ENCODE peak calls at places on chromosomes 7 and 10, in five cellular contexts. One of them, this sample, is unnamed.

GRCh38 chr10:119858063-119858462 is 14.6 kb downstream of the MCMBP start:
- DNase-seq in HFF-Myc: no peak
- DNase-seq in foreskin fibroblast: no peak
- DNase-seq in ovary: no peak
- DNase-seq in activated CD8-positive, alpha-beta memory T cell treated with anti-CD3 and anti-CD28 coated beads, Interleukin-2, amount 50 U/mL, for 4 hours: no peak
- DNase-seq in this sample: no peak

GRCh38 chr7:44288811-44289340 is 36.5 kb downstream of the CAMK2B start:
- DNase-seq in HFF-Myc: no peak
- DNase-seq in foreskin fibroblast: no peak
- DNase-seq in ovary: peak
- DNase-seq in activated CD8-positive, alpha-beta memory T cell treated with anti-CD3 and anti-CD28 coated beads, Interleukin-2, amount 50 U/mL, for 4 hours: peak
- DNase-seq in this sample: peak

GRCh38 chr10:116960066-116960465 is 44.9 kb downstream of the SHTN1 start:
- DNase-seq in HFF-Myc: no peak
- DNase-seq in foreskin fibroblast: no peak
- DNase-seq in ovary: no peak
- DNase-seq in activated CD8-positive, alpha-beta memory T cell treated with anti-CD3 and anti-CD28 coated beads, Interleukin-2, amount 50 U/mL, for 4 hours: no peak
- DNase-seq in this sample: no peak

GRCh38 chr7:108345710-108346336 is 110.4 kb downstream of the NRCAM start:
- DNase-seq in HFF-Myc: no peak
- DNase-seq in foreskin fibroblast: no peak
- DNase-seq in ovary: no peak
- DNase-seq in activated CD8-positive, alpha-beta memory T cell treated with anti-CD3 and anti-CD28 coated beads, Interleukin-2, amount 50 U/mL, for 4 hours: no peak
- DNase-seq in this sample: no peak

GRCh38 chr10:99630991-99631390 is 10.8 kb upstream of the SLC25A28 start:
- DNase-seq in HFF-Myc: no peak
- DNase-seq in foreskin fibroblast: no peak
- DNase-seq in ovary: no peak
- DNase-seq in activated CD8-positive, alpha-beta memory T cell treated with anti-CD3 and anti-CD28 coated beads, Interleukin-2, amount 50 U/mL, for 4 hours: no peak
- DNase-seq in this sample: no peak

GRCh38 chr7:39637963-39638485 is 14.7 kb downstream of the RALA start:
- DNase-seq in HFF-Myc: no peak
- DNase-seq in foreskin fibroblast: no peak
- DNase-seq in ovary: no peak
- DNase-seq in activated CD8-positive, alpha-beta memory T cell treated with anti-CD3 and anti-CD28 coated beads, Interleukin-2, amount 50 U/mL, for 4 hours: no peak
- DNase-seq in this sample: no peak

GRCh38 chr7:55733584-55733983 is 129.0 kb downstream of the SEPTIN14 start:
- DNase-seq in HFF-Myc: peak
- DNase-seq in foreskin fibroblast: no peak
- DNase-seq in ovary: no peak
- DNase-seq in activated CD8-positive, alpha-beta memory T cell treated with anti-CD3 and anti-CD28 coated beads, Interleukin-2, amount 50 U/mL, for 4 hours: no peak
- DNase-seq in this sample: no peak

GRCh38 chr7:63037242-63037641 is 961.4 kb upstream of the ZNF722 start:
- DNase-seq in HFF-Myc: no peak
- DNase-seq in foreskin fibroblast: no peak
- DNase-seq in ovary: no peak
- DNase-seq in activated CD8-positive, alpha-beta memory T cell treated with anti-CD3 and anti-CD28 coated beads, Interleukin-2, amount 50 U/mL, for 4 hours: no peak
- DNase-seq in this sample: no peak

GRCh38 chr7:46972205-46972604 is 609.7 kb downstream of the TNS3 start:
- DNase-seq in HFF-Myc: peak
- DNase-seq in foreskin fibroblast: peak
- DNase-seq in ovary: no peak
- DNase-seq in activated CD8-positive, alpha-beta memory T cell treated with anti-CD3 and anti-CD28 coated beads, Interleukin-2, amount 50 U/mL, for 4 hours: no peak
- DNase-seq in this sample: no peak

GRCh38 chr7:46256870-46257528 is 335.9 kb upstream of the IGFBP3 start:
- DNase-seq in HFF-Myc: peak
- DNase-seq in foreskin fibroblast: peak
- DNase-seq in ovary: no peak
- DNase-seq in activated CD8-positive, alpha-beta memory T cell treated with anti-CD3 and anti-CD28 coated beads, Interleukin-2, amount 50 U/mL, for 4 hours: no peak
- DNase-seq in this sample: no peak

GRCh38 chr10:22466763-22467334 is 121.6 kb downstream of the SPAG6 start:
- DNase-seq in HFF-Myc: no peak
- DNase-seq in foreskin fibroblast: no peak
- DNase-seq in ovary: no peak
- DNase-seq in activated CD8-positive, alpha-beta memory T cell treated with anti-CD3 and anti-CD28 coated beads, Interleukin-2, amount 50 U/mL, for 4 hours: no peak
- DNase-seq in this sample: no peak

GRCh38 chr10:16192337-16192736 is 244.5 kb upstream of the PTER start:
- DNase-seq in HFF-Myc: no peak
- DNase-seq in foreskin fibroblast: no peak
- DNase-seq in ovary: no peak
- DNase-seq in activated CD8-positive, alpha-beta memory T cell treated with anti-CD3 and anti-CD28 coated beads, Interleukin-2, amount 50 U/mL, for 4 hours: no peak
- DNase-seq in this sample: no peak

GRCh38 chr7:132489776-132490237 is 86.5 kb downstream of the PLXNA4 start:
- DNase-seq in HFF-Myc: no peak
- DNase-seq in foreskin fibroblast: peak
- DNase-seq in ovary: no peak
- DNase-seq in activated CD8-positive, alpha-beta memory T cell treated with anti-CD3 and anti-CD28 coated beads, Interleukin-2, amount 50 U/mL, for 4 hours: no peak
- DNase-seq in this sample: no peak

GRCh38 chr7:33395340-33395739 is 266.0 kb downstream of the BBS9 start:
- DNase-seq in HFF-Myc: no peak
- DNase-seq in foreskin fibroblast: no peak
- DNase-seq in ovary: no peak
- DNase-seq in activated CD8-positive, alpha-beta memory T cell treated with anti-CD3 and anti-CD28 coated beads, Interleukin-2, amount 50 U/mL, for 4 hours: no peak
- DNase-seq in this sample: no peak

GRCh38 chr7:115409682-115410426 is 488.0 kb downstream of the MDFIC start:
- DNase-seq in HFF-Myc: no peak
- DNase-seq in foreskin fibroblast: no peak
- DNase-seq in ovary: no peak
- DNase-seq in activated CD8-positive, alpha-beta memory T cell treated with anti-CD3 and anti-CD28 coated beads, Interleukin-2, amount 50 U/mL, for 4 hours: no peak
- DNase-seq in this sample: no peak

GRCh38 chr10:49280001-49280408 is 19.0 kb upstream of the C10orf71 start:
- DNase-seq in HFF-Myc: peak
- DNase-seq in foreskin fibroblast: peak
- DNase-seq in ovary: no peak
- DNase-seq in activated CD8-positive, alpha-beta memory T cell treated with anti-CD3 and anti-CD28 coated beads, Interleukin-2, amount 50 U/mL, for 4 hours: no peak
- DNase-seq in this sample: no peak

GRCh38 chr10:47336387-47337134 is 11.6 kb upstream of the RBP3 start:
- DNase-seq in HFF-Myc: no peak
- DNase-seq in foreskin fibroblast: no peak
- DNase-seq in ovary: no peak
- DNase-seq in activated CD8-positive, alpha-beta memory T cell treated with anti-CD3 and anti-CD28 coated beads, Interleukin-2, amount 50 U/mL, for 4 hours: no peak
- DNase-seq in this sample: no peak

GRCh38 chr10:42865716-42866114 is 83.1 kb downstream of the BMS1 start:
- DNase-seq in HFF-Myc: no peak
- DNase-seq in foreskin fibroblast: no peak
- DNase-seq in ovary: no peak
- DNase-seq in activated CD8-positive, alpha-beta memory T cell treated with anti-CD3 and anti-CD28 coated beads, Interleukin-2, amount 50 U/mL, for 4 hours: no peak
- DNase-seq in this sample: no peak